ENCODE peak calls at places on chromosomes 12 and 14, in four cellular contexts. One of them, this sample, is unnamed.

GRCh38 chr14:64191756-64192155 is 102.4 kb downstream of the ESR2 start:
- DNase-seq in HepG2: no peak
- DNase-seq in HCT116: no peak
- DNase-seq in H1: no peak
- DNase-seq in this sample: no peak

GRCh38 chr12:12810507-12811143 is 2.5 kb upstream of the DDX47 start:
- DNase-seq in HepG2: no peak
- DNase-seq in H1: no peak
- DNase-seq in HCT116: no peak
- DNase-seq in this sample: no peak

GRCh38 chr14:102510616-102511520 is 1.3 kb upstream of the ANKRD9 start:
- DNase-seq in H1: peak
- DNase-seq in HepG2: peak
- DNase-seq in HCT116: no peak
- DNase-seq in this sample: no peak

GRCh38 chr14:57362356-57362755 is 28.0 kb upstream of the NAA30 start:
- DNase-seq in HCT116: no peak
- DNase-seq in HepG2: peak
- DNase-seq in H1: no peak
- DNase-seq in this sample: no peak

GRCh38 chr14:69101331-69101826 is 51.5 kb downstream of the DCAF5 start:
- DNase-seq in H1: no peak
- DNase-seq in HepG2: no peak
- DNase-seq in HCT116: peak
- DNase-seq in this sample: peak

GRCh38 chr14:54637829-54638446 is 71.0 kb downstream of the SAMD4A start:
- DNase-seq in HCT116: no peak
- DNase-seq in HepG2: no peak
- DNase-seq in H1: peak
- DNase-seq in this sample: no peak

GRCh38 chr12:12008232-12008850 is 62.4 kb upstream of the BCL2L14 start:
- DNase-seq in H1: peak
- DNase-seq in HepG2: no peak
- DNase-seq in HCT116: no peak
- DNase-seq in this sample: no peak

GRCh38 chr14:89899917-89900680 is 54.4 kb downstream of the EFCAB11 start:
- DNase-seq in HepG2: peak
- DNase-seq in H1: no peak
- DNase-seq in HCT116: peak
- DNase-seq in this sample: peak

GRCh38 chr14:24665440-24665991 is 31.5 kb upstream of the GZMB start:
- DNase-seq in HepG2: no peak
- DNase-seq in H1: no peak
- DNase-seq in HCT116: no peak
- DNase-seq in this sample: no peak

GRCh38 chr14:96117101-96117897 is 78.1 kb downstream of the C14orf132 start:
- DNase-seq in HCT116: no peak
- DNase-seq in H1: no peak
- DNase-seq in HepG2: no peak
- DNase-seq in this sample: peak

GRCh38 chr12:124861492-124861891 is 2.2 kb downstream of the SCARB1 start:
- DNase-seq in HCT116: peak
- DNase-seq in HepG2: no peak
- DNase-seq in H1: no peak
- DNase-seq in this sample: no peak

GRCh38 chr12:113392988-113393579 is 10.6 kb downstream of the SDS start:
- DNase-seq in HepG2: peak
- DNase-seq in HCT116: peak
- DNase-seq in H1: peak
- DNase-seq in this sample: peak

GRCh38 chr14:68593806-68594536 is 198.9 kb downstream of the ZFP36L1 start:
- DNase-seq in HepG2: peak
- DNase-seq in H1: no peak
- DNase-seq in HCT116: no peak
- DNase-seq in this sample: no peak

GRCh38 chr12:92145731-92146496 is at the start of gene BTG1:
- DNase-seq in HCT116: peak
- DNase-seq in H1: peak
- DNase-seq in HepG2: peak
- DNase-seq in this sample: peak

GRCh38 chr12:92143280-92143679 is 2.4 kb downstream of the BTG1 start:
- DNase-seq in HepG2: no peak
- DNase-seq in HCT116: no peak
- DNase-seq in H1: no peak
- DNase-seq in this sample: no peak

GRCh38 chr12:92144045-92144630 is 1.5 kb downstream of the BTG1 start:
- DNase-seq in HCT116: peak
- DNase-seq in H1: peak
- DNase-seq in HepG2: peak
- DNase-seq in this sample: peak

GRCh38 chr12:92145481-92145730 is 240 bp downstream of the BTG1 start:
- DNase-seq in HepG2: no peak
- DNase-seq in HCT116: no peak
- DNase-seq in H1: no peak
- DNase-seq in this sample: no peak

GRCh38 chr12:92144631-92145480 is 790 bp downstream of the BTG1 start:
- DNase-seq in HepG2: peak
- DNase-seq in H1: peak
- DNase-seq in HCT116: no peak
- DNase-seq in this sample: peak
- TF ChIP-seq JUND in HepG2: no peak
- TF ChIP-seq JUND in H1: no peak
- TF ChIP-seq JUND in HCT116: no peak
- TF ChIP-seq JUND in this sample: no peak

DNA sequence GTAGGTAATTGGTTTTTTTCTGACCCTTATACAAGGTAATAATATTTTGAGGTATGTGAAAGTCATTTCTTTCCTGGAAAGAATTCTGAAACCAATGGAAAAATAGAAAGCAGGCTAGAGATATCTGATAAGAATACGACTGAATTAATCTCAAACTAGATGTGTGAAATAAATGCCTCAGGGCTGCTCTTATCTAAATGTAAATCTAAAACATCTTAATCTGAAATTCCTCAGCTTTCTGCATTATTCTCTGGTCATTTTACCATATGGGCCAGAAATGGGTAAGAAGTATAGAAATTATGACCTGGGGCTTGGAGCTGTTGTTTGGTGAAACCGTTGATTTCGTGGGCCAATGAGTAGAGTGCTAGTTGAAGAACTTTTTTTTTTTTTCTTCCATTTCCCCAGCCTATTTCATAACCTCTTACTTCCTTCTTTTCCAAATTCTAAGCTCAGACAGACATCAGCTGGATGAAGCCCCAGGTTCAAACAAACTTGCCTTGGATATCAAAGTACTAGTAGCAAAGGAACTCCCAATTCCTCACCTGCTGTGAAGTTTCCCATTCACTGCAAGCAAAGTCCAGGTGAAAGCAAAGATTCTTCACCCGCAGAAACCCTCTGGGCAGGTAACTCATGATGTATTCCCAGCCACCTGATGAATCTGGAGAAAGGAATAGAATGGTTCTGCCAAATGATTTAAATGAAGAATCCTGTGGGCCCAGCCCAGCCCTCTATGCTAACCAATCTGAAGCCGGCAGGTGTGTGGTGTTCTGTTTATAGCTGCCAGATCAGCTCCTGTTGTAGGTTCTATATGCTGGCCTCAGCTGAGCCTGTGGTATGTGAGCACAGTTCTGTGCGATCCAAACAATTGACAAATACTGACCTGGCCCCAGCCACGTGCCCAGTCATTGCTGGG is 9.7 kb upstream of the FOS start:
- DNase-seq in HCT116: no peak
- DNase-seq in H1: peak
- DNase-seq in HepG2: no peak
- DNase-seq in this sample: no peak
- H3K4me2 ChIP-seq in HCT116: no peak
- H3K4me2 ChIP-seq in H1: no peak
- H3K4me2 ChIP-seq in HepG2: no peak
- H3K4me2 ChIP-seq in this sample: no peak

GRCh38 chr12:54052745-54053624 is 650 bp upstream of the HOXC4 start:
- DNase-seq in HepG2: no peak
- DNase-seq in H1: no peak
- DNase-seq in HCT116: no peak
- DNase-seq in this sample: peak
- TF ChIP-seq JUND in HepG2: no peak
- TF ChIP-seq JUND in H1: peak
- TF ChIP-seq JUND in HCT116: no peak
- TF ChIP-seq JUND in this sample: no peak

GRCh38 chr14:93161411-93161940 is 23.2 kb downstream of the MOAP1 start:
- DNase-seq in HepG2: no peak
- DNase-seq in HCT116: no peak
- DNase-seq in H1: no peak
- DNase-seq in this sample: no peak

GRCh38 chr14:93160353-93160801 is 24.3 kb downstream of the MOAP1 start:
- DNase-seq in HepG2: no peak
- DNase-seq in H1: no peak
- DNase-seq in HCT116: peak
- DNase-seq in this sample: peak

GRCh38 chr14:93163570-93163969 is 21.1 kb downstream of the MOAP1 start:
- DNase-seq in H1: no peak
- DNase-seq in HepG2: no peak
- DNase-seq in HCT116: no peak
- DNase-seq in this sample: no peak
- H3K4me2 ChIP-seq in H1: no peak
- H3K4me2 ChIP-seq in HepG2: no peak
- H3K4me2 ChIP-seq in HCT116: no peak
- H3K4me2 ChIP-seq in this sample: no peak

DNA sequence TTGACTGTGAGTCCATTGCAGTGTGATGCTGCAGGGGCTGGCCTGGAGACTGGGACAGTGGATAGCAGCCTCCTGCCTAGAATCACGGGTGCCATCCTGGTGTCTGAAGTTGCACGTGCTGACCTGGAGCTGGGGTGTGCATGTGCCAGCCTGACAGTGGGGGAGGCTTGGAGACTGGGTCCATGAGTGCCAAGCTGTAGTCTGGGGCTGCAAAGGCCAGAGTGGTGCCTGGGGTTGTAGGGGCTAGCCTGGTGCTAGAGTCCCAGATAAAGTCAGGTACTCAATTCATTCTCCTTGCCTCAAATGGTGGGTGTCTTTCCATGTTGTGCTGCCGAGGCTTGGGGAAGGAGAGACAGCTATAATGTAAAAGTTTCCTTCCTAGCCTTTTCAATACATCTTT is 181.9 kb upstream of the NPAS3 start:
- DNase-seq in HepG2: no peak
- DNase-seq in H1: no peak
- DNase-seq in HCT116: no peak
- DNase-seq in this sample: no peak
- TF ChIP-seq JUND in HepG2: no peak
- TF ChIP-seq JUND in H1: no peak
- TF ChIP-seq JUND in HCT116: no peak
- TF ChIP-seq JUND in this sample: no peak

GRCh38 chr14:34059925-34060746 is 109.3 kb upstream of the EGLN3 start:
- DNase-seq in H1: peak
- DNase-seq in HCT116: no peak
- DNase-seq in HepG2: peak
- DNase-seq in this sample: peak
- H3K4me2 ChIP-seq in H1: peak
- H3K4me2 ChIP-seq in HCT116: peak
- H3K4me2 ChIP-seq in HepG2: peak
- H3K4me2 ChIP-seq in this sample: peak

GRCh38 chr12:93848453-93849120 is 171.4 kb downstream of the CRADD start:
- DNase-seq in HCT116: no peak
- DNase-seq in H1: no peak
- DNase-seq in HepG2: no peak
- DNase-seq in this sample: no peak
- TF ChIP-seq JUND in HCT116: no peak
- TF ChIP-seq JUND in H1: no peak
- TF ChIP-seq JUND in HepG2: no peak
- TF ChIP-seq JUND in this sample: no peak

DNA sequence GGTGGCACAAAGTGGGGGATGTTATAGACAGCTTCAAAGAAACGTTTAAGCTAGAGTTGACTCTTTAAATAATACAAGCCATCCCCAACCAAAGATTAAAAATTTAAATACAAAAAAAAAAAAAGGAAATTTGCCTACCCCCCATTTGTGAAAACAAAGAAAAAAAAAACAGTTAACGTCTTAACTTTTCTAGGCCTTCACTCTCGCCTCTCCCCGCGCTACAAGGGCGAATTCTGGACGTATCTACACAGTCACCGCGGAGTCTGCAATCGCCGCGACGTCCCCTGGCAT is 528 bp upstream of the NUDT4 start:
- DNase-seq in HepG2: no peak
- DNase-seq in H1: no peak
- DNase-seq in HCT116: no peak
- DNase-seq in this sample: no peak
- H3K4me2 ChIP-seq in HepG2: peak
- H3K4me2 ChIP-seq in H1: peak
- H3K4me2 ChIP-seq in HCT116: peak
- H3K4me2 ChIP-seq in this sample: peak

GRCh38 chr14:100733152-100733850 is 6.6 kb downstream of the DLK1 start:
- DNase-seq in HCT116: no peak
- DNase-seq in H1: no peak
- DNase-seq in HepG2: no peak
- DNase-seq in this sample: peak
- TF ChIP-seq JUND in HCT116: no peak
- TF ChIP-seq JUND in H1: no peak
- TF ChIP-seq JUND in HepG2: no peak
- TF ChIP-seq JUND in this sample: no peak